ENCODE peak calls at places on chromosome 15, in five cellular contexts. One of them, this sample, is unnamed.

GRCh38 chr15:56839099-56839498 is 79.3 kb upstream of the TCF12 start:
- DNase-seq in esophagus squamous epithelium: no peak
- DNase-seq in cardiac muscle cell: no peak
- DNase-seq in ovary: no peak
- DNase-seq in HepG2: no peak
- DNase-seq in this sample: no peak

GRCh38 chr15:25680659-25680970 is 182.5 kb downstream of the ATP10A start:
- DNase-seq in cardiac muscle cell: no peak
- DNase-seq in HepG2: no peak
- DNase-seq in esophagus squamous epithelium: no peak
- DNase-seq in ovary: no peak
- DNase-seq in this sample: no peak

GRCh38 chr15:65979316-65979715 is 110.0 kb downstream of the RAB11A start:
- DNase-seq in cardiac muscle cell: no peak
- DNase-seq in esophagus squamous epithelium: no peak
- DNase-seq in ovary: no peak
- DNase-seq in HepG2: no peak
- DNase-seq in this sample: no peak

GRCh38 chr15:75648156-75649000 is 666 bp downstream of the SNX33 start:
- DNase-seq in ovary: peak; percentile 75
- DNase-seq in HepG2: peak; percentile 63
- DNase-seq in cardiac muscle cell: peak; percentile 65
- DNase-seq in esophagus squamous epithelium: no peak
- DNase-seq in this sample: no peak

GRCh38 chr15:74723754-74724334 is 1.5 kb downstream of the CYP1A1 start:
- DNase-seq in ovary: no peak
- DNase-seq in esophagus squamous epithelium: no peak
- DNase-seq in HepG2: peak; percentile 82
- DNase-seq in cardiac muscle cell: peak; percentile 62
- DNase-seq in this sample: no peak

GRCh38 chr15:29612096-29612495 is 210.2 kb downstream of the TJP1 start:
- DNase-seq in esophagus squamous epithelium: no peak
- DNase-seq in ovary: no peak
- DNase-seq in HepG2: no peak
- DNase-seq in cardiac muscle cell: peak; percentile 99
- DNase-seq in this sample: no peak

GRCh38 chr15:60695713-60696522 is 217.0 kb upstream of the ICE2 start:
- DNase-seq in esophagus squamous epithelium: no peak
- DNase-seq in cardiac muscle cell: no peak
- DNase-seq in ovary: no peak
- DNase-seq in HepG2: no peak
- DNase-seq in this sample: peak; percentile 27

GRCh38 chr15:40398413-40398873 is 7.2 kb upstream of the IVD start:
- DNase-seq in esophagus squamous epithelium: no peak
- DNase-seq in ovary: no peak
- DNase-seq in HepG2: no peak
- DNase-seq in cardiac muscle cell: no peak
- DNase-seq in this sample: no peak

GRCh38 chr15:68650901-68651709 is 72.3 kb downstream of the CORO2B start:
- DNase-seq in esophagus squamous epithelium: no peak
- DNase-seq in HepG2: peak; percentile 18
- DNase-seq in ovary: no peak
- DNase-seq in cardiac muscle cell: peak; percentile 49
- DNase-seq in this sample: peak; percentile 19

GRCh38 chr15:94075349-94075748 is 156.0 kb upstream of the MCTP2 start:
- DNase-seq in cardiac muscle cell: peak; percentile 4
- DNase-seq in esophagus squamous epithelium: no peak
- DNase-seq in HepG2: no peak
- DNase-seq in ovary: peak; percentile 57
- DNase-seq in this sample: no peak

GRCh38 chr15:99141943-99142342 is 37.1 kb downstream of the SYNM start:
- DNase-seq in esophagus squamous epithelium: no peak
- DNase-seq in HepG2: no peak
- DNase-seq in ovary: no peak
- DNase-seq in cardiac muscle cell: no peak
- DNase-seq in this sample: no peak

GRCh38 chr15:62066663-62067447 is at the start of gene C2CD4A:
- DNase-seq in ovary: peak; percentile 74
- DNase-seq in HepG2: peak; percentile 88
- DNase-seq in esophagus squamous epithelium: no peak
- DNase-seq in cardiac muscle cell: peak; percentile 66
- DNase-seq in this sample: peak; percentile 47

GRCh38 chr15:58440181-58440910 is 8.6 kb downstream of the LIPC start:
- DNase-seq in ovary: no peak
- DNase-seq in cardiac muscle cell: peak; percentile 27
- DNase-seq in HepG2: peak; percentile 71
- DNase-seq in esophagus squamous epithelium: no peak
- DNase-seq in this sample: no peak

GRCh38 chr15:56837281-56837680 is 81.2 kb upstream of the TCF12 start:
- DNase-seq in ovary: no peak
- DNase-seq in esophagus squamous epithelium: no peak
- DNase-seq in cardiac muscle cell: peak; percentile 30
- DNase-seq in HepG2: no peak
- DNase-seq in this sample: no peak

DNA sequence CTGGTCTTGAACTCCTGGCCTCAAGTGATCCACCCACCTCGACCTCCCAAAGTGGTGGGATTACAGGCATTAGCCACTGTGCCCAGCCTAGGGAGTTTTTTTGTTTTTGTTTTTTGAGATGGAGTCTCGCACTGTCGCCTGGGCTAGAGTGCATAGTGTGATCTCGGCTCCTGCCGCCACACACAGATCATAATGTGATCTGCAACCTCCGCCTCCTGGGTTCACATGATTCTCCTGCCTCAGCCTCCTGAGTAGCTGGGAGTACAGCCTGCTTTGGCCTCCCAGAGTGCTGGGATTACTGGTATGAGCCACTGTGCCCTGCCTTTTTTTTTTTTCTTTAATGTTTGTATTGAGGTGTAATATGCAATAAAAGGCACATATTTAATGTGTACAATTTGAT is 78.2 kb downstream of the SMAD3 start:
- DNase-seq in ovary: peak; percentile 12
- DNase-seq in HepG2: no peak
- DNase-seq in cardiac muscle cell: no peak
- DNase-seq in esophagus squamous epithelium: no peak
- DNase-seq in this sample: no peak
- H3K27ac ChIP-seq in ovary: no peak overlapping the region
- H3K27ac ChIP-seq in HepG2: no peak overlapping the region
- H3K27ac ChIP-seq in cardiac muscle cell: peak overlapping the region; percentile 84
- H3K27ac ChIP-seq in esophagus squamous epithelium: peak overlapping the region; percentile 96
- H3K27ac ChIP-seq in this sample: no peak overlapping the region

GRCh38 chr15:26736502-26737248 is 36.2 kb downstream of the GABRB3 start:
- DNase-seq in ovary: no peak
- DNase-seq in cardiac muscle cell: no peak
- DNase-seq in HepG2: no peak
- DNase-seq in esophagus squamous epithelium: no peak
- DNase-seq in this sample: no peak
- H3K9me3 ChIP-seq in ovary: no peaks in the 10 kb centered on the region
- H3K9me3 ChIP-seq in cardiac muscle cell: no peaks in the 10 kb centered on the region
- H3K9me3 ChIP-seq in HepG2: peaks cover 68% of the 10 kb centered on the region
- H3K9me3 ChIP-seq in esophagus squamous epithelium: no peaks in the 10 kb centered on the region
- H3K9me3 ChIP-seq in this sample: no peaks in the 10 kb centered on the region

DNA sequence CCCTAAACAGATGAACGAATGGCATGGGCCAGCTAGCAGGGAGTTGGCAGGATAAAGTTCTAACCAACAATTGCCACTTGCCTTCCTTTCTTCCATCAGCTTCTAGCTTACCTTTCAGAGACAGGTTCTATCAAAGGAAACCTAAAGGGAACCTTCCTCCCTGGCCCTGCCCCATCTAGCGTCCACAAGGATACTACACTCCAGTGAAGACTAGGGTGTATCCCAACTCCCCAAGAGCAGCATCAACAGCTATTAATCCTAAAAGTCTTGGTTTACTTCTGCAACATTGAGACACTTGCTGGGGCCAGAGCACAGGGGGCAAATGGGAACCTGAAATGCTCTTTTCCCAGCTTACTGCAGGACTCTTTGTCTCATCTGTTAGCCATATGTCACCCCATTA is 37.0 kb upstream of the TMC3 start:
- DNase-seq in HepG2: no peak
- DNase-seq in esophagus squamous epithelium: no peak
- DNase-seq in ovary: no peak
- DNase-seq in cardiac muscle cell: no peak
- DNase-seq in this sample: no peak
- TF ChIP-seq CTCF in HepG2: no peak
- TF ChIP-seq CTCF in esophagus squamous epithelium: no peak
- TF ChIP-seq CTCF in ovary: no peak
- TF ChIP-seq CTCF in cardiac muscle cell: no peak
- TF ChIP-seq CTCF in this sample: no peak

GRCh38 chr15:85667491-85668424 is 127.0 kb downstream of the KLHL25 start:
- DNase-seq in HepG2: peak; percentile 53
- DNase-seq in cardiac muscle cell: peak; percentile 99
- DNase-seq in esophagus squamous epithelium: no peak
- DNase-seq in ovary: no peak
- DNase-seq in this sample: peak; percentile 15
- H3K27ac ChIP-seq in HepG2: peak overlapping the region; percentile 57
- H3K27ac ChIP-seq in cardiac muscle cell: peak overlapping the region; percentile 96
- H3K27ac ChIP-seq in esophagus squamous epithelium: peak overlapping the region; percentile 83
- H3K27ac ChIP-seq in ovary: peak overlapping the region; percentile 80
- H3K27ac ChIP-seq in this sample: peak overlapping the region; percentile 68

GRCh38 chr15:50318697-50319096 is 36.3 kb downstream of the GABPB1 start:
- DNase-seq in ovary: no peak
- DNase-seq in cardiac muscle cell: no peak
- DNase-seq in HepG2: no peak
- DNase-seq in esophagus squamous epithelium: no peak
- DNase-seq in this sample: no peak
- H3K9me3 ChIP-seq in ovary: no peaks in the 10 kb centered on the region
- H3K9me3 ChIP-seq in cardiac muscle cell: no peaks in the 10 kb centered on the region
- H3K9me3 ChIP-seq in HepG2: no peaks in the 10 kb centered on the region
- H3K9me3 ChIP-seq in esophagus squamous epithelium: no peaks in the 10 kb centered on the region
- H3K9me3 ChIP-seq in this sample: no peaks in the 10 kb centered on the region

GRCh38 chr15:78353093-78353492 is 12.9 kb downstream of the CRABP1 start:
- DNase-seq in cardiac muscle cell: no peak
- DNase-seq in HepG2: peak; percentile 22
- DNase-seq in esophagus squamous epithelium: no peak
- DNase-seq in ovary: no peak
- DNase-seq in this sample: no peak
- TF ChIP-seq CTCF in cardiac muscle cell: no peak
- TF ChIP-seq CTCF in HepG2: no peak
- TF ChIP-seq CTCF in esophagus squamous epithelium: no peak
- TF ChIP-seq CTCF in ovary: no peak
- TF ChIP-seq CTCF in this sample: no peak

DNA sequence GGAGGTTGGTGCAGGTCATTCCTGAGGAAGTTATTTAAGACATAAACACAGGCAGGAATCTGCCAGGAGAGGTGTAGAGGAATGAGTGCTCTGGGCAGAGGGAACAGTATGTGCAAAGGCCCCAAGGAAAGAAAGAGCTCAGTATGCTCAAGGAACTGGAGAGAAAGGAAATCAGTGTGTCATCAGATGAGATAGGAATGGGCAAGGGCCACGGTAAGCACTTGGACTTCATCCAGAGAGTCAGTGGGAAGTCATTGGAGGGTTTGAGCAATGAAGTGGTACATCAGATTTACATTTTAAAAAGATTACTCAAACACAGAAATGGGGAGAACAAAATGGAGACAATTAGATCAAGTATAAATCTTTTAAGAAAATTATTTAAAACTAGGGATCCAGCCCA is 272.2 kb downstream of the ADAMTSL3 start:
- DNase-seq in cardiac muscle cell: peak; percentile 18
- DNase-seq in ovary: no peak
- DNase-seq in esophagus squamous epithelium: no peak
- DNase-seq in HepG2: no peak
- DNase-seq in this sample: no peak
- H3K27ac ChIP-seq in cardiac muscle cell: no peak overlapping the region
- H3K27ac ChIP-seq in ovary: no peak overlapping the region
- H3K27ac ChIP-seq in esophagus squamous epithelium: no peak overlapping the region
- H3K27ac ChIP-seq in HepG2: no peak overlapping the region
- H3K27ac ChIP-seq in this sample: no peak overlapping the region

This sample was measured in CD4-positive, alpha-beta T cell.